ENCODE peak calls at places on chromosomes 13 and 19, in five cellular contexts. Q is left colon, Z is RWPE2, W is WTC11, S is body of pancreas. P is an unnamed sample.

GRCh38 chr19:3798137-3798536 is 12.0 kb upstream of the MATK start:
- ATAC-seq in Q (no peak), Z (no peak), W (no peak), S (no peak), P (no peak)

GRCh38 chr13:91361755-91362271 is 14.3 kb downstream of the MIR17HG start:
- ATAC-seq in Q (no peak), Z (no peak), W (no peak), S (peak), P (no peak)

GRCh38 chr19:3645067-3645396 is 18.4 kb upstream of the CACTIN start:
- ATAC-seq in Q (no peak), Z (no peak), W (no peak), S (no peak), P (peak)

GRCh38 chr13:34808649-34809048 is 133.4 kb upstream of the NBEA start:
- ATAC-seq in Q (no peak), Z (no peak), W (no peak), S (no peak), P (no peak)

GRCh38 chr13:76929320-76929719 is 19.0 kb upstream of the ACOD1 start:
- ATAC-seq in Q (no peak), Z (no peak), W (no peak), S (no peak), P (no peak)

GRCh38 chr13:41500501-41500900 is 43.2 kb downstream of the RGCC start:
- ATAC-seq in Q (peak), Z (peak), W (no peak), S (no peak), P (peak)

GRCh38 chr19:54660967-54661366 is 1.8 kb upstream of the LILRB4 start:
- ATAC-seq in Q (no peak), Z (no peak), W (no peak), S (no peak), P (no peak)

GRCh38 chr13:79392882-79393563 is 13.0 kb downstream of the RBM26 start:
- ATAC-seq in Q (peak), Z (peak), W (peak), S (no peak), P (peak)

GRCh38 chr19:48629599-48630288 is 7.4 kb downstream of the DBP start:
- ATAC-seq in Q (peak), Z (no peak), W (peak), S (no peak), P (no peak)

GRCh38 chr19:33621811-33622504 is at the start of gene CHST8:
- ATAC-seq in Q (peak), Z (peak), W (peak), S (peak), P (peak)

GRCh38 chr19:53580871-53581835 is 43.2 kb downstream of the ZNF331 start:
- ATAC-seq in Q (no peak), Z (no peak), W (peak), S (no peak), P (no peak)

P was measured in esophagus mucosa.